ENCODE peak calls at places on chromosomes 1 and 21, in seven cellular contexts. L is CD8-positive, alpha-beta T cell; X is heart right ventricle; T is right atrium auricular region; G is astrocyte of the spinal cord; R is ovary; K is astrocyte. P is an unnamed sample.

GRCh38 chr1:115714572-115715141 is 53.9 kb downstream of the CASQ2 start:
- DNase-seq in L (no peak), X (no peak), K (no peak), R (no peak), G (no peak), T (no peak), P (no peak)

GRCh38 chr21:28899744-28900143 is 92.9 kb downstream of the LTN1 start:
- DNase-seq in G (no peak), T (no peak), L (no peak), R (no peak), K (no peak), X (no peak), P (peak; percentile 66)

GRCh38 chr1:19398309-19398760 is 86.2 kb downstream of the SLC66A1 start:
- DNase-seq in L (no peak), R (peak; percentile 77), G (peak; percentile 99), K (peak; percentile 100), T (no peak), X (no peak), P (peak; percentile 88)

GRCh38 chr1:89126602-89127001 is 688 bp upstream of the GBP2 start:
- DNase-seq in T (no peak), L (no peak), R (no peak), G (no peak), X (no peak), K (peak; percentile 6), P (peak; percentile 7)

GRCh38 chr1:59718989-59719360 is 95.8 kb upstream of the HOOK1 start:
- DNase-seq in L (no peak), R (no peak), G (no peak), X (peak; percentile 45), T (no peak), K (no peak), P (no peak)

GRCh38 chr1:214506972-214507431 is 44.4 kb downstream of the PTPN14 start:
- DNase-seq in R (no peak), X (no peak), G (no peak), T (no peak), L (no peak), K (peak; percentile 39), P (no peak)

GRCh38 chr1:157624471-157624870 is 26.6 kb upstream of the FCRL4 start:
- DNase-seq in R (no peak), G (no peak), T (no peak), K (no peak), L (no peak), X (no peak), P (no peak)

GRCh38 chr1:234961468-234962339 is 166.9 kb downstream of the TOMM20 start:
- DNase-seq in G (peak; percentile 94), L (peak; percentile 48), X (peak; percentile 57), T (peak; percentile 28), R (no peak), K (peak; percentile 97), P (peak; percentile 95)

GRCh38 chr1:21491483-21492170 is 17.6 kb upstream of the ALPL start:
- DNase-seq in T (no peak), L (no peak), R (no peak), X (peak; percentile 65), K (no peak), G (no peak), P (peak; percentile 33)

GRCh38 chr1:207355060-207355459 is 33.6 kb downstream of the CD55 start:
- DNase-seq in L (no peak), X (no peak), K (no peak), G (no peak), R (no peak), T (no peak), P (no peak)

GRCh38 chr1:91556556-91556955 is 55.9 kb downstream of the CDC7 start:
- DNase-seq in R (no peak), K (no peak), X (no peak), L (peak; percentile 48), G (no peak), T (peak; percentile 28), P (no peak)

GRCh38 chr1:233281711-233282581 is 13.6 kb downstream of the PCNX2 start:
- DNase-seq in K (peak; percentile 87), X (no peak), L (no peak), G (peak; percentile 83), R (no peak), T (no peak), P (peak; percentile 52)

GRCh38 chr1:5911871-5912271 is 80.4 kb downstream of the NPHP4 start:
- DNase-seq in R (no peak), L (no peak), K (no peak), G (no peak), T (no peak), X (no peak), P (no peak)

GRCh38 chr1:199422206-199422605 is 605.3 kb upstream of the NR5A2 start:
- DNase-seq in L (no peak), X (no peak), R (no peak), T (no peak), G (peak; percentile 49), K (peak; percentile 56), P (peak; percentile 71)

GRCh38 chr1:119321661-119322419 is 46.7 kb upstream of the HAO2 start:
- DNase-seq in G (no peak), R (no peak), X (no peak), L (no peak), T (no peak), K (no peak), P (no peak)

GRCh38 chr1:204127597-204128242 is 24.1 kb downstream of the ETNK2 start:
- DNase-seq in K (peak; percentile 51), X (peak; percentile 60), G (peak; percentile 71), T (no peak), L (no peak), R (peak; percentile 50), P (peak; percentile 90)

GRCh38 chr21:36070999-36071398 is 1.2 kb downstream of the CBR1 start:
- DNase-seq in L (no peak), X (no peak), T (no peak), R (no peak), K (no peak), G (no peak), P (no peak)

GRCh38 chr1:204975568-204976235 is 67.3 kb upstream of the CNTN2 start:
- DNase-seq in K (no peak), X (peak; percentile 44), T (peak; percentile 64), R (peak; percentile 55), L (peak; percentile 63), G (peak; percentile 33), P (peak; percentile 58)

GRCh38 chr1:41431490-41432350 is 52.8 kb downstream of the EDN2 start:
- DNase-seq in L (no peak), G (no peak), R (peak; percentile 54), X (peak; percentile 37), K (no peak), T (no peak), P (no peak)

GRCh38 chr1:181126871-181127587 is 38.5 kb downstream of the IER5 start:
- DNase-seq in X (peak; percentile 45), G (no peak), T (no peak), K (no peak), R (no peak), L (no peak), P (no peak)

GRCh38 chr1:14516974-14517812 is 81.3 kb upstream of the KAZN start:
- DNase-seq in L (no peak), R (no peak), X (no peak), T (peak; percentile 68), G (peak; percentile 82), K (peak; percentile 97), P (peak; percentile 84)

GRCh38 chr1:39266269-39266668 is 61.8 kb downstream of the MACF1 start:
- DNase-seq in G (no peak), K (no peak), L (no peak), T (no peak), X (no peak), R (no peak), P (peak; percentile 32)
- TF ChIP-seq CTCF in G (peak; percentile 12), K (no peak), L (no peak), T (no peak), X (no peak), R (no peak), P (peak; percentile 24)

GRCh38 chr1:2528016-2528415 is 1.6 kb upstream of the PANK4 start:
- DNase-seq in L (no peak), G (no peak), R (peak; percentile 61), K (no peak), X (peak; percentile 74), T (no peak), P (no peak)

GRCh38 chr1:2528966-2529750 is 905 bp downstream of the HES5 start:
- DNase-seq in G (peak; percentile 31), L (no peak), R (no peak), X (no peak), T (no peak), K (no peak), P (no peak)

GRCh38 chr1:2530501-2531361 is 668 bp upstream of the HES5 start:
- DNase-seq in R (no peak), L (no peak), G (no peak), T (no peak), X (peak; percentile 41), K (no peak), P (no peak)

GRCh38 chr1:2528611-2528965 is 1.5 kb downstream of the HES5 start:
- DNase-seq in G (no peak), T (no peak), K (no peak), X (no peak), L (no peak), R (no peak), P (no peak)

DNA sequence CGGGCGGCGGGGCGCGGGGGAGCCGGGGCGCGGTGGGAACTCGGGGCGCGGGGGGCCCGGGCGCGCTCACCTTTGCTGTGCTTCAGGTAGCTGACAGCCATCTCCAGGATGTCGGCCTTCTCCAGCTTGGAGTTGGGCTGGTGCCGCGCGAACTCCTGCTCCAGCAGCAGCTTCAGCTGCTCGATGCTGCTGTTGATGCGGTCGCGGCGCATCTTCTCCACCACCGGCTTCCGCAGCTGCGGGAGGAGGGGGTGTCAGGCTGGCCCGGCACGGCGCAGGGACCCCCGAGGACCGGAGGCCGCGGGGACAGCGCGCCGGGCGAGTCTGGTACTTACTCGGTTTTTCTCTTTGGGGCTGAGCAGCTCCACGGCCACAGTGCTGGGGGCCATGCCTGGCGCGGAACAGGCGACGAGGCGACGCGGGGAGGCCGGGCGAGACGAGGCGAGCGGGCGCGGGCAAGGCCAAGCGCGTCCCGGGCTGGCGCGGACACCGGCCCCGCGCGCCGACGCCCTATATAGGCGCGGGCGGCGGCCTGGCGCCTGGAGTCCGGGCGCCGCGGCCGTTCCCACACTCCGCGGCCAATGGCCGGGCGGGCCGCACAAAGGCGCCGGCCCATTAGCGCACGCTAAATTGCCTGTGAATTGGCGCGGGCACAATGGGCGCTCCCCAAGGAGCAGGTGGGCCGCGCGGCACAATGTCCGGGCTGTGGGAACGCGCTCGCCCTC is at the start of gene HES5:
- DNase-seq in X (peak; percentile 43), G (no peak), R (no peak), T (no peak), K (no peak), L (no peak), P (no peak)
- H3K4me3 ChIP-seq in X (peak within 1 kb of the TSS; percentile 60), G (no peak within 1 kb of the TSS), R (no peak within 1 kb of the TSS), T (peak within 1 kb of the TSS; percentile 46), K (no peak within 1 kb of the TSS), L (peak within 1 kb of the TSS; percentile 48), P (no peak within 1 kb of the TSS)

DNA sequence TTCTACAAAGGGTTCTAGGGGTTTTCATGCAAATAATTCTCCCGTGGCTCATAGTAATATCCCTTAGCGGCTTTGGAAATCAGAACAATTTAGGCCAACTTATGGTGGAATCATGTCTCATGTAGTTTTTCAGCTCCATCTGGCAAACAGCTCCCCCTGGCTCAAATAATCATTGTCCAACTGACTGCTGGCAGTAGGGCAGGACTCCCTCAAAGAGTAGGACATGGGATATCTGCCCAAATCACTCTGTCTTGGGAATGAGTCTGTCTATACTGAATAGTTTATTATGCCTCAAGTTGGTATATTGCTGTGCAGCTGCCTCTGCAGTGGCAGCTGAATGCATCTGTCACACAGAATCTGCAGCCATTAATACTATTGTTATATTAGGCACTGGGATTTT is 255.7 kb downstream of the COL11A1 start:
- DNase-seq in L (no peak), T (no peak), R (no peak), K (no peak), G (no peak), X (no peak), P (no peak)
- TF ChIP-seq CTCF in L (no peak), T (no peak), R (no peak), K (no peak), G (peak; percentile 30), X (no peak), P (peak; percentile 23)

GRCh38 chr1:2232916-2233438 is 4.9 kb downstream of the SKI start:
- DNase-seq in T (no peak), L (no peak), R (no peak), G (no peak), X (no peak), K (no peak), P (peak; percentile 29)
- H3K4me3 ChIP-seq in T (peak overlapping the region; percentile 58), L (peak overlapping the region; percentile 82), R (peak overlapping the region; percentile 59), G (peak overlapping the region; percentile 88), X (peak overlapping the region; percentile 87), K (peak overlapping the region; percentile 91), P (peak overlapping the region; percentile 81)

P was measured in fibroblast of pulmonary artery.